ENCODE peak calls at places on chromosomes 5 and 9, in five cellular contexts. N, B, J, D and U are unnamed samples.

GRCh38 chr9:91001146-91001611 is 199.6 kb downstream of the SYK start:
- DNase-seq in D (no peak), J (peak; percentile 79), N (peak; percentile 91), B (no peak), U (no peak)

GRCh38 chr5:38660194-38660668 is 103.8 kb upstream of the LIFR start:
- DNase-seq in J (no peak), B (peak; percentile 47), D (no peak), N (peak; percentile 95), U (no peak)

GRCh38 chr9:136055715-136056545 is 39.2 kb downstream of the NACC2 start:
- DNase-seq in N (no peak), B (no peak), J (no peak), D (no peak), U (no peak)

GRCh38 chr9:27726244-27727141 is 153.2 kb upstream of the C9orf72 start:
- DNase-seq in D (peak; percentile 19), J (peak; percentile 71), N (peak; percentile 85), B (peak; percentile 32), U (no peak)

GRCh38 chr9:129489838-129490582 is 130.9 kb downstream of the C9orf50 start:
- DNase-seq in J (peak; percentile 55), D (no peak), B (no peak), N (no peak), U (no peak)

GRCh38 chr5:67816456-67816855 is 399.1 kb upstream of the PIK3R1 start:
- DNase-seq in N (no peak), B (no peak), D (no peak), J (peak; percentile 16), U (no peak)

GRCh38 chr9:17752021-17752420 is 173.2 kb downstream of the SH3GL2 start:
- DNase-seq in J (no peak), D (no peak), N (no peak), B (no peak), U (no peak)

GRCh38 chr5:73944581-73944980 is 318.6 kb downstream of the ARHGEF28 start:
- DNase-seq in B (no peak), J (no peak), D (no peak), N (no peak), U (no peak)

GRCh38 chr9:92438900-92439526 is 14.7 kb upstream of the OMD start:
- DNase-seq in D (no peak), N (peak; percentile 7), B (no peak), J (peak; percentile 61), U (no peak)

GRCh38 chr9:967851-968641 is 8.4 kb upstream of the DMRT3 start:
- DNase-seq in B (no peak), D (no peak), J (peak; percentile 19), N (no peak), U (no peak)

GRCh38 chr5:160171656-160172055 is 52.4 kb upstream of the PWWP2A start:
- DNase-seq in N (peak; percentile 54), D (no peak), J (no peak), B (no peak), U (no peak)

GRCh38 chr5:64784451-64785025 is 15.8 kb downstream of the CWC27 start:
- DNase-seq in J (peak; percentile 88), B (peak; percentile 53), N (peak; percentile 91), D (peak; percentile 54), U (peak; percentile 41)

GRCh38 chr5:132296412-132297001 is 2.3 kb downstream of the SLC22A4 start:
- DNase-seq in D (no peak), N (no peak), B (peak; percentile 76), J (peak; percentile 27), U (no peak)

GRCh38 chr5:31993182-31993961 is 180.7 kb downstream of the GOLPH3 start:
- DNase-seq in D (peak; percentile 30), J (peak; percentile 71), B (no peak), N (peak; percentile 75), U (no peak)
- H3K27ac ChIP-seq in D (no peak overlapping the region), J (peak overlapping the region; percentile 48), B (no peak overlapping the region), N (no peak overlapping the region), U (peak overlapping the region; percentile 36)

DNA sequence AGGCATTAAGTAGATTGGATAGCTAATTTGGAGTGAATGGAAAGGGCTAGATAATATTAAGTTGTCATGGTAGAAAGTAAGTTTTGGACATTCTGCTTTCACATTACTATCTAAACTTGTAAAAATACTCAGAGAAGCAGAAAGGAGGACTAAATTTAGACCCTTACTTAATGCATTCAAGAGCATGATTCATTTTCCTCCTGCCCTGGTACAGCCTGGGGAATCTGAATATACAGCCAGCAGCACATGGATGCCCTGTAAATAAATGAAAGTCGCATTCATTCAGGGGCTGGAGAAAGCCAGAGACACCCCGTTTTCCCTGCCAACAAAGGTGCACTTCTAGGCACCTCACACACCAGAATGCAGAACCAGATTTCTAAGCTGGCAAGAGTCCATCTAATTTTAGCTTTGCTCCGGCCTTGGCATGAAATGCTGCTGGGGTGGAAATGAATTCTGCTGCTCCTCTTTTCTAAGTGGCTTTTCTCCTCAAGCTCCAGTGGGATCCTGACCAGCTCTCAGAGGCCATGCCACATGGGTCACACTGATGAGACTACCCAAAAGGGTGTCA is 172.8 kb upstream of the KLF9 start:
- DNase-seq in D (no peak), B (peak; percentile 47), N (no peak), J (peak; percentile 87), U (no peak)
- H3K4me3 ChIP-seq in D (peak overlapping the region; percentile 24), B (no peak overlapping the region), N (no peak overlapping the region), J (no peak overlapping the region), U (no peak overlapping the region)

DNA sequence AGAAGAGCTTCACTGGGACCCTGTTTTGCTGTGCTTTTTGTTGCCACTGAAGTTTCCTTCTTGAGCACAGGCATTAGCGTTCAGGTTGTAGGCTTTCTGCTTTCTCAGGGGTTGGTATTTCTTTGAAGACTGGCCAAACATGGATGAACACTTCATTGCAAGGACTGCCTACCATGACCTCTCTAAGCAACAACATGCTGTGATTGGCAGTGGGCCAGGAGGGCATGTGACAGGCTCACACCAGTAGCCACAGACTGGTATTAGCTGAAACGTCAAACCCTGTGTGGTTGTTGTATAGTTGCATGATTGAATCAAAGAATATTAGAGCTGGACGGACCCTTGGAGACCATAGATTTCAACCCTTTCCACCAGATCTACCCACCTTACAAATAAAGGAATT is 20.0 kb upstream of the MLANA start:
- DNase-seq in B (no peak), N (no peak), D (no peak), J (no peak), U (no peak)
- H3K4me1 ChIP-seq in B (no peaks in the 10 kb centered on the region), N (peaks cover 22% of the 10 kb centered on the region), D (no peaks in the 10 kb centered on the region), J (no peaks in the 10 kb centered on the region), U (no peaks in the 10 kb centered on the region)

GRCh38 chr5:14627270-14627669 is 37.2 kb upstream of the OTULIN start:
- DNase-seq in N (no peak), D (no peak), J (no peak), B (no peak), U (no peak)
- H3K27ac ChIP-seq in N (no peak overlapping the region), D (no peak overlapping the region), J (no peak overlapping the region), B (no peak overlapping the region), U (no peak overlapping the region)

GRCh38 chr5:169567079-169567478 is 16.5 kb upstream of the SPDL1 start:
- DNase-seq in D (no peak), J (peak; percentile 46), N (no peak), B (no peak), U (no peak)

GRCh38 chr5:169574147-169574646 is 9.4 kb upstream of the SPDL1 start:
- DNase-seq in N (no peak), B (no peak), D (no peak), J (no peak), U (no peak)

GRCh38 chr5:169566202-169566601 is 17.4 kb upstream of the SPDL1 start:
- DNase-seq in N (no peak), B (no peak), J (no peak), D (no peak), U (no peak)

GRCh38 chr5:169569513-169569912 is 14.1 kb upstream of the SPDL1 start:
- DNase-seq in B (no peak), D (no peak), N (no peak), J (no peak), U (no peak)
- H3K4me3 ChIP-seq in B (no peak overlapping the region), D (no peak overlapping the region), N (no peak overlapping the region), J (no peak overlapping the region), U (no peak overlapping the region)

GRCh38 chr5:14190194-14191164 is 47.3 kb downstream of the TRIO start:
- DNase-seq in B (no peak), N (peak; percentile 89), J (peak; percentile 99), D (peak; percentile 55), U (no peak)
- H3K4me1 ChIP-seq in B (peaks cover 67% of the 10 kb centered on the region), N (peaks cover 15% of the 10 kb centered on the region), J (peaks cover 95% of the 10 kb centered on the region), D (peaks cover 77% of the 10 kb centered on the region), U (peaks cover 41% of the 10 kb centered on the region)

GRCh38 chr5:35487255-35488035 is 130.2 kb upstream of the SPEF2 start:
- DNase-seq in B (no peak), J (no peak), D (no peak), N (no peak), U (no peak)
- H3K27ac ChIP-seq in B (no peak overlapping the region), J (no peak overlapping the region), D (no peak overlapping the region), N (no peak overlapping the region), U (no peak overlapping the region)

DNA sequence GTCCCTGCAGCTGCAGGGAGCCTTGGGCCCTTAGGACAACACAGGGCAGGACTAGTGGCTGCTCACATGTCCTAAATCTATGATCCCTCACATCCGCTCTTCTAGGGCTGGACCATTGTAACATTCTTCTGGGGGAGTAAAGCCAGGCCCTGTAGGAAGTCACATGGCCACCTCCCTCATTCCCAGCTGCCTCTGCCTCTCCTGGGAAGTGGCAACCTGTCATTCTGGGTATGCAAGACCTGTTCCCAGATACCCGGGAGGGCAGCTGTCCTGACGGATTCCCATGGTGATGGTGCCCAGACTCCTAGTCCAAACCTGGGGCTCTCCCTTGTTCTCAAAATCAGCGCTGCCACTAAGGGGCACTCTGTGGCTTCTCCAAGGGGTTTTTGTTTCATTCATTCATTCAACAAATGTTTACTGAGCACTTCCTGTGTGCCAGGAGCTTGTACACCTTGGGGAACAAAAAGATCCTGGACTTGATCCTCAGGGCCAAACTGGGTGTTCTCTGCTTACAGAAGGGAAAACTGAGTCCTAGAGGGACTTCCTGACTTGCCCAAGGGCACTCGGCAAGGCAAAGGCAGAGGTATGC is 85.6 kb downstream of the PSD2 start:
- DNase-seq in B (no peak), N (no peak), J (no peak), D (peak; percentile 39), U (no peak)
- H3K4me3 ChIP-seq in B (no peak overlapping the region), N (no peak overlapping the region), J (no peak overlapping the region), D (no peak overlapping the region), U (no peak overlapping the region)

GRCh38 chr5:144712090-144712489 is 541.4 kb downstream of the KCTD16 start:
- DNase-seq in D (no peak), B (no peak), J (no peak), N (no peak), U (no peak)

GRCh38 chr5:144710620-144711019 is 539.9 kb downstream of the KCTD16 start:
- DNase-seq in D (no peak), J (no peak), N (no peak), B (no peak), U (no peak)

GRCh38 chr5:144711172-144711571 is 540.5 kb downstream of the KCTD16 start:
- DNase-seq in D (no peak), N (no peak), B (no peak), J (no peak), U (no peak)
- H3K4me1 ChIP-seq in D (no peaks in the 10 kb centered on the region), N (no peaks in the 10 kb centered on the region), B (no peaks in the 10 kb centered on the region), J (no peaks in the 10 kb centered on the region), U (no peaks in the 10 kb centered on the region)